ENCODE peak calls at places on chromosomes 16 and 17, in eight cellular contexts. One of them, this sample, is unnamed.

GRCh38 chr17:39699818-39700147 is at the start of gene ERBB2:
- DNase-seq in mesendoderm: peak
- DNase-seq in CD4-positive, alpha-beta T cell: no peak
- DNase-seq in prostate gland: peak
- DNase-seq in brain microvascular endothelial cell: peak
- DNase-seq in right cardiac atrium: peak
- DNase-seq in AG04450: peak
- DNase-seq in CD4-positive, CD25-positive, alpha-beta regulatory T cell: no peak
- DNase-seq in this sample: no peak

GRCh38 chr17:2058521-2059124 is 3.7 kb downstream of the HIC1 start:
- DNase-seq in mesendoderm: peak
- DNase-seq in CD4-positive, alpha-beta T cell: peak
- DNase-seq in prostate gland: no peak
- DNase-seq in brain microvascular endothelial cell: peak
- DNase-seq in right cardiac atrium: peak
- DNase-seq in AG04450: no peak
- DNase-seq in CD4-positive, CD25-positive, alpha-beta regulatory T cell: peak
- DNase-seq in this sample: no peak

GRCh38 chr17:48578616-48579560 is 738 bp upstream of the HOXB4 start:
- DNase-seq in mesendoderm: no peak
- DNase-seq in CD4-positive, alpha-beta T cell: no peak
- DNase-seq in prostate gland: no peak
- DNase-seq in brain microvascular endothelial cell: no peak
- DNase-seq in right cardiac atrium: peak
- DNase-seq in AG04450: no peak
- DNase-seq in CD4-positive, CD25-positive, alpha-beta regulatory T cell: no peak
- DNase-seq in this sample: no peak

GRCh38 chr16:56872863-56873391 is 7.9 kb downstream of the SLC12A3 start:
- DNase-seq in mesendoderm: no peak
- DNase-seq in CD4-positive, alpha-beta T cell: no peak
- DNase-seq in prostate gland: no peak
- DNase-seq in brain microvascular endothelial cell: no peak
- DNase-seq in right cardiac atrium: no peak
- DNase-seq in AG04450: no peak
- DNase-seq in CD4-positive, CD25-positive, alpha-beta regulatory T cell: no peak
- DNase-seq in this sample: no peak

GRCh38 chr16:53355064-53355463 is 79.2 kb upstream of the RBL2 start:
- DNase-seq in mesendoderm: no peak
- DNase-seq in CD4-positive, alpha-beta T cell: no peak
- DNase-seq in prostate gland: no peak
- DNase-seq in brain microvascular endothelial cell: no peak
- DNase-seq in right cardiac atrium: no peak
- DNase-seq in AG04450: no peak
- DNase-seq in CD4-positive, CD25-positive, alpha-beta regulatory T cell: no peak
- DNase-seq in this sample: no peak

GRCh38 chr17:42387221-42387657 is 1.0 kb downstream of the STAT3 start:
- DNase-seq in mesendoderm: no peak
- DNase-seq in CD4-positive, alpha-beta T cell: no peak
- DNase-seq in prostate gland: peak
- DNase-seq in brain microvascular endothelial cell: no peak
- DNase-seq in right cardiac atrium: no peak
- DNase-seq in AG04450: no peak
- DNase-seq in CD4-positive, CD25-positive, alpha-beta regulatory T cell: no peak
- DNase-seq in this sample: no peak

GRCh38 chr17:753407-753806 is 1.3 kb upstream of the GEMIN4 start:
- DNase-seq in mesendoderm: no peak
- DNase-seq in CD4-positive, alpha-beta T cell: no peak
- DNase-seq in prostate gland: no peak
- DNase-seq in brain microvascular endothelial cell: no peak
- DNase-seq in right cardiac atrium: no peak
- DNase-seq in AG04450: no peak
- DNase-seq in CD4-positive, CD25-positive, alpha-beta regulatory T cell: no peak
- DNase-seq in this sample: no peak

GRCh38 chr17:80977172-80977571 is 14.5 kb upstream of the CHMP6 start:
- DNase-seq in mesendoderm: no peak
- DNase-seq in CD4-positive, alpha-beta T cell: no peak
- DNase-seq in prostate gland: no peak
- DNase-seq in brain microvascular endothelial cell: no peak
- DNase-seq in right cardiac atrium: no peak
- DNase-seq in AG04450: no peak
- DNase-seq in CD4-positive, CD25-positive, alpha-beta regulatory T cell: no peak
- DNase-seq in this sample: no peak

GRCh38 chr17:81046770-81047359 is 11.9 kb downstream of the BAIAP2 start:
- DNase-seq in mesendoderm: no peak
- DNase-seq in CD4-positive, alpha-beta T cell: no peak
- DNase-seq in prostate gland: no peak
- DNase-seq in brain microvascular endothelial cell: no peak
- DNase-seq in right cardiac atrium: no peak
- DNase-seq in AG04450: no peak
- DNase-seq in CD4-positive, CD25-positive, alpha-beta regulatory T cell: no peak
- DNase-seq in this sample: no peak

GRCh38 chr17:4950075-4950756 is 703 bp upstream of the ENO3 start:
- DNase-seq in mesendoderm: peak
- DNase-seq in CD4-positive, alpha-beta T cell: no peak
- DNase-seq in prostate gland: no peak
- DNase-seq in brain microvascular endothelial cell: no peak
- DNase-seq in right cardiac atrium: peak
- DNase-seq in AG04450: no peak
- DNase-seq in CD4-positive, CD25-positive, alpha-beta regulatory T cell: no peak
- DNase-seq in this sample: no peak

GRCh38 chr17:4953461-4953961 is 2.6 kb downstream of the ENO3 start:
- DNase-seq in mesendoderm: no peak
- DNase-seq in CD4-positive, alpha-beta T cell: no peak
- DNase-seq in prostate gland: no peak
- DNase-seq in brain microvascular endothelial cell: peak
- DNase-seq in right cardiac atrium: no peak
- DNase-seq in AG04450: no peak
- DNase-seq in CD4-positive, CD25-positive, alpha-beta regulatory T cell: no peak
- DNase-seq in this sample: no peak

GRCh38 chr17:4950757-4951204 is at the start of gene ENO3:
- DNase-seq in mesendoderm: peak
- DNase-seq in CD4-positive, alpha-beta T cell: no peak
- DNase-seq in prostate gland: no peak
- DNase-seq in brain microvascular endothelial cell: no peak
- DNase-seq in right cardiac atrium: peak
- DNase-seq in AG04450: no peak
- DNase-seq in CD4-positive, CD25-positive, alpha-beta regulatory T cell: no peak
- DNase-seq in this sample: no peak

GRCh38 chr17:4949321-4950074 is 1.2 kb upstream of the PFN1 start:
- DNase-seq in mesendoderm: peak
- DNase-seq in CD4-positive, alpha-beta T cell: peak
- DNase-seq in prostate gland: peak
- DNase-seq in brain microvascular endothelial cell: peak
- DNase-seq in right cardiac atrium: peak
- DNase-seq in AG04450: no peak
- DNase-seq in CD4-positive, CD25-positive, alpha-beta regulatory T cell: peak
- DNase-seq in this sample: peak

DNA sequence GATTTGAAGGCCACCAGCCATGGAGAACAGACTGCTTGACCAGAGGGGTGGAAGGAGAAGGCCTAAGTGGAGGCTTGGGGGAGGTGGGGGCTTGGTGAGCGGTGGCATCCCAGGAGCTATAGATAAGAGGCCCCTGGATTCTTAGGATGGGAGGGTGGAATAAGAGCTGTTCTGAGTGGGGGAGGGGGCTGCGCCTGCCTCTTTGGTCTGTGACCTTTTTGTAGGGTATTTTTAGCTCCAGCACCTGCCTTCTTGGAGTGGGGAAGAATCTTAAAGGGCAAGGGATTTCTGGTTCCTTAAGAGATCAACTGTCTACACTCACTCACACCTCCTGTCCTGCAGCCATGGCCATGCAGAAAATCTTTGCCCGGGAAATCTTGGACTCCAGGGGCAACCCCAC is 567 bp downstream of the ENO3 start:
- DNase-seq in mesendoderm: peak
- DNase-seq in CD4-positive, alpha-beta T cell: no peak
- DNase-seq in prostate gland: no peak
- DNase-seq in brain microvascular endothelial cell: no peak
- DNase-seq in right cardiac atrium: no peak
- DNase-seq in AG04450: no peak
- DNase-seq in CD4-positive, CD25-positive, alpha-beta regulatory T cell: no peak
- DNase-seq in this sample: no peak
- H3K27ac ChIP-seq in mesendoderm: peak
- H3K27ac ChIP-seq in CD4-positive, alpha-beta T cell: no peak
- H3K27ac ChIP-seq in prostate gland: no peak
- H3K27ac ChIP-seq in brain microvascular endothelial cell: no peak
- H3K27ac ChIP-seq in right cardiac atrium: peak
- H3K27ac ChIP-seq in AG04450: no peak
- H3K27ac ChIP-seq in CD4-positive, CD25-positive, alpha-beta regulatory T cell: no peak
- H3K27ac ChIP-seq in this sample: no peak

GRCh38 chr16:11916524-11917285 is 949 bp upstream of the GSPT1 start:
- DNase-seq in mesendoderm: peak
- DNase-seq in CD4-positive, alpha-beta T cell: no peak
- DNase-seq in prostate gland: peak
- DNase-seq in brain microvascular endothelial cell: no peak
- DNase-seq in right cardiac atrium: no peak
- DNase-seq in AG04450: no peak
- DNase-seq in CD4-positive, CD25-positive, alpha-beta regulatory T cell: no peak
- DNase-seq in this sample: peak
- H3K27ac ChIP-seq in mesendoderm: peak
- H3K27ac ChIP-seq in CD4-positive, alpha-beta T cell: peak
- H3K27ac ChIP-seq in prostate gland: peak
- H3K27ac ChIP-seq in brain microvascular endothelial cell: peak
- H3K27ac ChIP-seq in right cardiac atrium: peak
- H3K27ac ChIP-seq in AG04450: peak
- H3K27ac ChIP-seq in CD4-positive, CD25-positive, alpha-beta regulatory T cell: peak
- H3K27ac ChIP-seq in this sample: peak

DNA sequence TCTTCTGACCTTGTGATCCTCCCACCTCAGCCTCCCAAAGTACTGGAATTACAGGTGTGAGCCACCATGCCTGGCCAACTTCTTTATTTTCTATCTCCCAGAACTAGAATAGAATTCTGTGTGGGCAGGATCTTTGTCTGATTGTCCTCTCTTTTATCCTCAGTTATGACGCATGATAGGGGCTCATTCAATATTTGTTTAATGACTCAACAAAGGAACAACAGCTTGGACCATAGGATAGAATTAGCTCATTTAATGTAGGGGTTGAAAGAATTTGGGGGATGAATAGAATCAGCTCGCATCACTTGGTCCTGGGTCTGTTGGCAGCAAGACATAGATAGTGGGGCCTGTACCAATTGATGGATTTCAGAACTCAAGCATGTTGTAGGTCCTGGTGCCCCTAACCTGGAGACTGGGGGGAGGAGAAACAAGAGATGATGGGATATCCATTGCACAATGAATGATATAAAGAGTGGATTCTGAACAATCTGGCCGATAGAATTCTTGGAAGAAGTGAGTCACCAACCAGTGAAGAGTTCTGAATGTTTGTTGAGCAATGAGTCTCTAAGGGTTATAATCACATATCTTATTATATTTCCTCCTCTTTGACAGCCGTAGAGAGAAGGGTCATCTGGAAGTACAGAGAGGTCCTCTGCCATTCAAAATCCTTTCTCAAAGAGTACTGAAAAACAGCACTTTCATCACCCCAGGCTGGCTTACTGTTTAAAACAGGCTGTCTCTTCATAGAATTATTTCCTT is 250.2 kb downstream of the HS3ST4 start:
- DNase-seq in mesendoderm: no peak
- DNase-seq in CD4-positive, alpha-beta T cell: no peak
- DNase-seq in prostate gland: no peak
- DNase-seq in brain microvascular endothelial cell: no peak
- DNase-seq in right cardiac atrium: no peak
- DNase-seq in AG04450: no peak
- DNase-seq in CD4-positive, CD25-positive, alpha-beta regulatory T cell: no peak
- DNase-seq in this sample: no peak
- H3K27ac ChIP-seq in mesendoderm: no peak
- H3K27ac ChIP-seq in CD4-positive, alpha-beta T cell: no peak
- H3K27ac ChIP-seq in prostate gland: no peak
- H3K27ac ChIP-seq in brain microvascular endothelial cell: no peak
- H3K27ac ChIP-seq in right cardiac atrium: no peak
- H3K27ac ChIP-seq in AG04450: no peak
- H3K27ac ChIP-seq in CD4-positive, CD25-positive, alpha-beta regulatory T cell: no peak
- H3K27ac ChIP-seq in this sample: no peak

GRCh38 chr16:2971134-2971984 is 2.2 kb downstream of the PAQR4 start:
- DNase-seq in mesendoderm: no peak
- DNase-seq in CD4-positive, alpha-beta T cell: no peak
- DNase-seq in prostate gland: no peak
- DNase-seq in brain microvascular endothelial cell: no peak
- DNase-seq in right cardiac atrium: peak
- DNase-seq in AG04450: no peak
- DNase-seq in CD4-positive, CD25-positive, alpha-beta regulatory T cell: no peak
- DNase-seq in this sample: no peak

GRCh38 chr16:2968368-2968737 is 795 bp upstream of the PAQR4 start:
- DNase-seq in mesendoderm: no peak
- DNase-seq in CD4-positive, alpha-beta T cell: no peak
- DNase-seq in prostate gland: no peak
- DNase-seq in brain microvascular endothelial cell: no peak
- DNase-seq in right cardiac atrium: no peak
- DNase-seq in AG04450: no peak
- DNase-seq in CD4-positive, CD25-positive, alpha-beta regulatory T cell: no peak
- DNase-seq in this sample: no peak

GRCh38 chr16:2970563-2970962 is 1.4 kb downstream of the PAQR4 start:
- DNase-seq in mesendoderm: peak
- DNase-seq in CD4-positive, alpha-beta T cell: no peak
- DNase-seq in prostate gland: no peak
- DNase-seq in brain microvascular endothelial cell: no peak
- DNase-seq in right cardiac atrium: no peak
- DNase-seq in AG04450: no peak
- DNase-seq in CD4-positive, CD25-positive, alpha-beta regulatory T cell: no peak
- DNase-seq in this sample: no peak

GRCh38 chr16:2968738-2969544 is at the start of gene PAQR4:
- DNase-seq in mesendoderm: peak
- DNase-seq in CD4-positive, alpha-beta T cell: peak
- DNase-seq in prostate gland: peak
- DNase-seq in brain microvascular endothelial cell: peak
- DNase-seq in right cardiac atrium: peak
- DNase-seq in AG04450: peak
- DNase-seq in CD4-positive, CD25-positive, alpha-beta regulatory T cell: peak
- DNase-seq in this sample: peak

DNA sequence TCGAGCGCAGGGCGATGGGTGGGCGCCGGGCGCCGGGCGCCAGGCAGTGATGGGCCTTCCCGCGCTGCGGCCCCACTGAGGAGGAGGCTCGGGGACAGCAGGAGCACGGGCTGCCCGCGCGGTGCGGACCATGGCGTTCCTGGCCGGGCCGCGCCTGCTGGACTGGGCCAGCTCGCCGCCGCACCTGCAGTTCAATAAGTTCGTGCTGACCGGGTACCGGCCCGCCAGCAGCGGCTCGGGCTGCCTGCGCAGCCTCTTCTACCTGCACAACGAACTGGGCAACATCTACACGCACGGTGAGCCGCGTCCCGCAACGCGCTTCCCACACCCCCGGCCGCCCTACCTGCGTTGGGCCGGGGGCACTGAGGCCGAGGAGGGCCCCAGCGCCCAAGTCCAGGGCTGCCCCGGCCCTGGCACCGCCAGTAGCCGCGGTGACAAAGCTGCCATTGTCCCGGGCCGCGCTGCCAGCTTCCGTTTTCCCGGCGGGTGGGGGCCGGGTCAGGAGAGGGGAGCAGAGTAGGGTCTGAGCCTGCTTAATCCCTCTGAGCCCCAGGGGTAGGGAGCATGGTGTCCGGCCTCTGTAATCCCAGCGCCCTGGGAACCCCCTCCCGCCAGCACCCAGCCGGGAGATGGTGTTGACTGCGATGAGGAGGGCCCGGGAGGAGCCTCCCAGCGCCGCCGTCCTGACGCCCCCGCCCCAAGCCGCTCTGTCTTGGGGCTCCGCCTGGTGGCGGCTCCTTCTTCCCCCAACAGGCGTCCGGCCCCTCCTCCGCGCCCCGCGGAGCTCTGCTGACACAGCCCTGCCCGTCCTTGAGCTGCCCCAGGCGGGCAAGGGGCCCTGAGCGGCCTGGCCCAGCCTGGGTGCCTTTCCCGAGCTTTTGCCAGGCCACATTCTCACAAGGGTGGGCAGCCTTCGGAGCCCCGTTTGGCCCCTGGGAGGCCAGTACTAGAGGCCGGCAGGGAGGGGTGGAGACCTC is 685 bp downstream of the PAQR4 start:
- DNase-seq in mesendoderm: peak
- DNase-seq in CD4-positive, alpha-beta T cell: peak
- DNase-seq in prostate gland: peak
- DNase-seq in brain microvascular endothelial cell: peak
- DNase-seq in right cardiac atrium: peak
- DNase-seq in AG04450: peak
- DNase-seq in CD4-positive, CD25-positive, alpha-beta regulatory T cell: peak
- DNase-seq in this sample: no peak
- H3K27ac ChIP-seq in mesendoderm: peak
- H3K27ac ChIP-seq in CD4-positive, alpha-beta T cell: no peak
- H3K27ac ChIP-seq in prostate gland: peak
- H3K27ac ChIP-seq in brain microvascular endothelial cell: no peak
- H3K27ac ChIP-seq in right cardiac atrium: peak
- H3K27ac ChIP-seq in AG04450: no peak
- H3K27ac ChIP-seq in CD4-positive, CD25-positive, alpha-beta regulatory T cell: no peak
- H3K27ac ChIP-seq in this sample: peak

This sample was measured in epithelial cell of prostate.